ENCODE peak calls at places on chromosome X, in six cellular contexts. L is dorsolateral prefrontal cortex, S is astrocyte of the cerebellum, Y is sigmoid colon, B is astrocyte of the spinal cord, T is tibial artery. G is an unnamed sample.

GRCh38 chrX:40172980-40173661 is 75.4 kb upstream of the BCOR start:
- DNase-seq in L (no peak), S (no peak), Y (no peak), B (no peak), T (no peak), G (no peak)

GRCh38 chrX:68147848-68148247 is 285.4 kb downstream of the OPHN1 start:
- DNase-seq in L (no peak), S (no peak), Y (no peak), B (no peak), T (no peak), G (no peak)

GRCh38 chrX:3094261-3094660 is 53.0 kb downstream of the ARSF start:
- DNase-seq in L (no peak), S (no peak), Y (no peak), B (no peak), T (no peak), G (no peak)

GRCh38 chrX:153770606-153771175 is 6.6 kb downstream of the PLXNB3 start:
- DNase-seq in L (peak), S (no peak), Y (no peak), B (no peak), T (no peak), G (no peak)

GRCh38 chrX:103626855-103627254 is 1.9 kb upstream of the TCEAL1 start:
- DNase-seq in L (no peak), S (no peak), Y (no peak), B (peak), T (no peak), G (no peak)

GRCh38 chrX:41291309-41291708 is 42.7 kb upstream of the DDX3X start:
- DNase-seq in L (no peak), S (no peak), Y (no peak), B (no peak), T (no peak), G (no peak)

GRCh38 chrX:39975094-39975865 is 122.5 kb downstream of the BCOR start:
- DNase-seq in L (no peak), S (no peak), Y (no peak), B (no peak), T (no peak), G (no peak)

GRCh38 chrX:135740683-135741149 is 27.3 kb downstream of the CT45A3 start:
- DNase-seq in L (no peak), S (no peak), Y (no peak), B (no peak), T (peak), G (no peak)

GRCh38 chrX:109537324-109537665 is 651 bp downstream of the NXT2 start:
- DNase-seq in L (no peak), S (peak), Y (no peak), B (no peak), T (no peak), G (peak)

GRCh38 chrX:75997692-75998091 is 175.2 kb upstream of the PBDC1 start:
- DNase-seq in L (no peak), S (no peak), Y (no peak), B (no peak), T (no peak), G (no peak)

GRCh38 chrX:85052636-85053343 is 49.1 kb downstream of the APOOL start:
- DNase-seq in L (no peak), S (peak), Y (no peak), B (peak), T (no peak), G (peak)

GRCh38 chrX:41200785-41201184 is 115.5 kb downstream of the USP9X start:
- DNase-seq in L (no peak), S (no peak), Y (no peak), B (no peak), T (no peak), G (no peak)

GRCh38 chrX:74179936-74180454 is 124.0 kb upstream of the ZCCHC13 start:
- DNase-seq in L (no peak), S (no peak), Y (no peak), B (no peak), T (no peak), G (no peak)

GRCh38 chrX:65407157-65407626 is 127.4 kb downstream of the LAS1L start:
- DNase-seq in L (no peak), S (no peak), Y (no peak), B (no peak), T (no peak), G (no peak)

GRCh38 chrX:69323786-69324720 is 158.8 kb upstream of the PJA1 start:
- DNase-seq in L (peak), S (no peak), Y (no peak), B (no peak), T (no peak), G (no peak)

GRCh38 chrX:2243913-2244460 is 256.8 kb downstream of the DHRSX start:
- DNase-seq in L (no peak), S (peak), Y (no peak), B (peak), T (no peak), G (peak)

GRCh38 chrX:74923942-74924448 is 1.3 kb downstream of the NEXMIF start:
- DNase-seq in L (peak), S (no peak), Y (peak), B (no peak), T (peak), G (no peak)

GRCh38 chrX:102837843-102838242 is 99.2 kb upstream of the RAB40AL start:
- DNase-seq in L (no peak), S (no peak), Y (no peak), B (no peak), T (no peak), G (no peak)

GRCh38 chrX:46574337-46574940 is 874 bp downstream of the CHST7 start:
- DNase-seq in L (no peak), S (no peak), Y (no peak), B (no peak), T (no peak), G (no peak)

GRCh38 chrX:41824551-41824950 is 98.8 kb downstream of the CASK start:
- DNase-seq in L (no peak), S (peak), Y (no peak), B (peak), T (no peak), G (peak)

DNA sequence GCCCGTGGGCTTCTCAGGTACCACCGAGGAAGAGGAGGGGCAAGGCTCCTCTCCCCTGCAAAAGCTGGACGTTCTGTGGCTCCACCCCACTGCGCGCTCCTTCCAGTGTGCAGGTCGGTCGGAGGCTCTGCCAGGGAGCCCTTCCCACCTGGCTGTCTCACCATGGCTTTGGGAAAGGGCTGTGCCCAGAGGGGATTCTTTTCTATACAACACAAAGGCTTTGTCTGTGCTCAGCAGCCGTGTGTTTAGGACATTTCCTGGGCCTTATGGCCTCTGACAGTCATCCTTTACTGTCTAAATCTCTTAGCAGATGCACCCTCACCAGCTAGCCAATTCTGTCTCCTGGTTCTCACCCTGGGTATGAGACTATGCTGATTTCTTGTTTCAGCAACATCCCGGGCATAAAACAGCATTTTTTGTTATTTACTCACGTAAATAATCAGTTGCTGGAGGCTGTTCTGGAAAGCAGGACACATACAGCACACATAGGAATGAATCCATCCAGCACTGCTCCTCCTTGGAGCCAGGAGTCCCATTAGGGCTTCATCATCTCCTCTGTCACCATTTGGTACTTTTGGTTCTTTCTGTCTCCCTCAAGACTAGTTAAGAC is 20.4 kb upstream of the ATXN3L start:
- DNase-seq in L (no peak), S (no peak), Y (no peak), B (no peak), T (no peak), G (no peak)
- H3K4me3 ChIP-seq in L (no peak), S (no peak), Y (no peak), B (no peak), T (no peak), G (no peak)

DNA sequence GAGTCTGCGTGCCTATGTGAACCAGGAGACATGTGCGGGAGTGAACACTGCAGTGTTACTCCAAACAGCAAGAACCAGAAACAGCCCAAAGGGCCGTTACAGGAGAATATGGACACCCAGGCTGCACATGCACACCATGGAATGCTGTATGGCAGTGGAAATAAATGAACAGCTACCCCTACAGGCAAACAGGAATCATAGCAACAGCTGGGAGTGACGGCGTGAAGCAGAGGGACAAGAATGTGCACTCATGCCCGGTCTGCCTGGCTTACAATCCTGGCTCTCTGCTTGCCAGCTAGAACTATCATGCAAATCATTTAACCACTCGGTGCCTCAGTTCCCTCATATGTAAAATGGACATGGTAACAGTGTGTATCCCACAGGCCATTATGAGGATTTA is 16.6 kb downstream of the GPKOW start:
- DNase-seq in L (peak), S (no peak), Y (no peak), B (peak), T (no peak), G (no peak)
- TF ChIP-seq CTCF in L (no peak), S (peak), Y (peak), B (peak), T (peak), G (peak)

GRCh38 chrX:23699636-23700194 is 32.4 kb downstream of the PRDX4 start:
- DNase-seq in L (no peak), S (no peak), Y (no peak), B (peak), T (no peak), G (no peak)
- H3K4me3 ChIP-seq in L (no peak), S (no peak), Y (no peak), B (no peak), T (no peak), G (no peak)

GRCh38 chrX:78125148-78125547 is 14.3 kb downstream of the TAF9B start:
- DNase-seq in L (no peak), S (no peak), Y (no peak), B (no peak), T (no peak), G (no peak)

GRCh38 chrX:78129714-78130113 is 9.7 kb downstream of the TAF9B start:
- DNase-seq in L (no peak), S (no peak), Y (no peak), B (no peak), T (no peak), G (no peak)

GRCh38 chrX:78123190-78123589 is 16.3 kb downstream of the TAF9B start:
- DNase-seq in L (no peak), S (peak), Y (no peak), B (peak), T (no peak), G (no peak)

GRCh38 chrX:78119521-78120227 is 15.6 kb downstream of the PGK1 start:
- DNase-seq in L (no peak), S (no peak), Y (no peak), B (no peak), T (no peak), G (no peak)

GRCh38 chrX:78124304-78124703 is 15.1 kb downstream of the TAF9B start:
- DNase-seq in L (no peak), S (no peak), Y (no peak), B (no peak), T (no peak), G (no peak)
- TF ChIP-seq CTCF in L (no peak), S (peak), Y (no peak), B (peak), T (no peak), G (no peak)

GRCh38 chrX:9464435-9465371 is at the start of gene TBL1X:
- DNase-seq in L (peak), S (no peak), Y (peak), B (peak), T (peak), G (no peak)
- H3K4me3 ChIP-seq in L (peak), S (peak), Y (peak), B (peak), T (peak), G (peak)

G was measured in HFF-Myc.